ENCODE peak calls at places on chromosomes 3 and 15, in eight cellular contexts. One of them, this sample, is unnamed.

GRCh38 chr3:141006344-141006743 is 44.8 kb upstream of the SPSB4 start:
- DNase-seq in suprapubic skin: no peak
- DNase-seq in PC-3: no peak
- DNase-seq in foreskin keratinocyte: no peak
- DNase-seq in spleen: no peak
- DNase-seq in tibial nerve: no peak
- DNase-seq in SJSA1: no peak
- DNase-seq in A673: no peak
- DNase-seq in this sample: no peak

GRCh38 chr15:40097968-40098476 is 10.7 kb downstream of the BMF start:
- DNase-seq in SJSA1: peak; percentile 56
- DNase-seq in PC-3: no peak
- DNase-seq in tibial nerve: peak; percentile 48
- DNase-seq in suprapubic skin: no peak
- DNase-seq in A673: no peak
- DNase-seq in foreskin keratinocyte: no peak
- DNase-seq in spleen: peak; percentile 80
- DNase-seq in this sample: no peak

GRCh38 chr3:50604110-50604621 is 7.4 kb downstream of the CISH start:
- DNase-seq in PC-3: no peak
- DNase-seq in SJSA1: no peak
- DNase-seq in foreskin keratinocyte: no peak
- DNase-seq in tibial nerve: no peak
- DNase-seq in spleen: no peak
- DNase-seq in A673: no peak
- DNase-seq in suprapubic skin: no peak
- DNase-seq in this sample: no peak

GRCh38 chr3:64361962-64362735 is 136.9 kb upstream of the PRICKLE2 start:
- DNase-seq in PC-3: no peak
- DNase-seq in suprapubic skin: no peak
- DNase-seq in foreskin keratinocyte: peak; percentile 44
- DNase-seq in A673: no peak
- DNase-seq in spleen: no peak
- DNase-seq in SJSA1: peak; percentile 43
- DNase-seq in tibial nerve: no peak
- DNase-seq in this sample: no peak

GRCh38 chr3:34258271-34259015 is 460.0 kb downstream of the PDCD6IP start:
- DNase-seq in SJSA1: no peak
- DNase-seq in A673: peak; percentile 49
- DNase-seq in spleen: no peak
- DNase-seq in suprapubic skin: no peak
- DNase-seq in tibial nerve: no peak
- DNase-seq in foreskin keratinocyte: no peak
- DNase-seq in PC-3: no peak
- DNase-seq in this sample: no peak

GRCh38 chr15:82936966-82937647 is 15.4 kb downstream of the HOMER2 start:
- DNase-seq in spleen: peak; percentile 18
- DNase-seq in SJSA1: no peak
- DNase-seq in A673: no peak
- DNase-seq in foreskin keratinocyte: peak; percentile 85
- DNase-seq in tibial nerve: no peak
- DNase-seq in suprapubic skin: no peak
- DNase-seq in PC-3: peak; percentile 93
- DNase-seq in this sample: no peak

GRCh38 chr3:87057474-87057873 is 66.5 kb upstream of the VGLL3 start:
- DNase-seq in foreskin keratinocyte: no peak
- DNase-seq in SJSA1: no peak
- DNase-seq in suprapubic skin: no peak
- DNase-seq in A673: no peak
- DNase-seq in tibial nerve: no peak
- DNase-seq in spleen: no peak
- DNase-seq in PC-3: no peak
- DNase-seq in this sample: no peak

GRCh38 chr3:132418916-132419315 is 1.6 kb downstream of the DNAJC13 start:
- DNase-seq in spleen: no peak
- DNase-seq in foreskin keratinocyte: no peak
- DNase-seq in PC-3: no peak
- DNase-seq in SJSA1: no peak
- DNase-seq in suprapubic skin: no peak
- DNase-seq in A673: no peak
- DNase-seq in tibial nerve: no peak
- DNase-seq in this sample: no peak

GRCh38 chr3:99720985-99721632 is 82.7 kb downstream of the COL8A1 start:
- DNase-seq in tibial nerve: peak; percentile 31
- DNase-seq in suprapubic skin: no peak
- DNase-seq in PC-3: peak; percentile 82
- DNase-seq in foreskin keratinocyte: peak; percentile 61
- DNase-seq in SJSA1: no peak
- DNase-seq in A673: peak; percentile 35
- DNase-seq in spleen: no peak
- DNase-seq in this sample: no peak

GRCh38 chr3:34159613-34160420 is 361.4 kb downstream of the PDCD6IP start:
- DNase-seq in suprapubic skin: no peak
- DNase-seq in SJSA1: no peak
- DNase-seq in spleen: no peak
- DNase-seq in PC-3: peak; percentile 26
- DNase-seq in foreskin keratinocyte: no peak
- DNase-seq in tibial nerve: no peak
- DNase-seq in A673: no peak
- DNase-seq in this sample: no peak

GRCh38 chr15:68730491-68731317 is 90.0 kb downstream of the ANP32A start:
- DNase-seq in tibial nerve: peak; percentile 57
- DNase-seq in foreskin keratinocyte: peak; percentile 19
- DNase-seq in A673: peak; percentile 78
- DNase-seq in SJSA1: no peak
- DNase-seq in spleen: no peak
- DNase-seq in PC-3: peak; percentile 59
- DNase-seq in suprapubic skin: no peak
- DNase-seq in this sample: peak; percentile 3

GRCh38 chr3:116051040-116051439 is 394.2 kb downstream of the LSAMP start:
- DNase-seq in foreskin keratinocyte: no peak
- DNase-seq in PC-3: no peak
- DNase-seq in tibial nerve: no peak
- DNase-seq in spleen: no peak
- DNase-seq in SJSA1: no peak
- DNase-seq in suprapubic skin: no peak
- DNase-seq in A673: no peak
- DNase-seq in this sample: no peak

GRCh38 chr15:63372018-63372705 is 9.5 kb downstream of the CA12 start:
- DNase-seq in A673: peak; percentile 81
- DNase-seq in suprapubic skin: peak; percentile 86
- DNase-seq in tibial nerve: peak; percentile 39
- DNase-seq in PC-3: peak; percentile 89
- DNase-seq in spleen: no peak
- DNase-seq in SJSA1: peak; percentile 84
- DNase-seq in foreskin keratinocyte: peak; percentile 95
- DNase-seq in this sample: no peak

GRCh38 chr3:114207768-114208167 is 28.9 kb upstream of the DRD3 start:
- DNase-seq in spleen: no peak
- DNase-seq in tibial nerve: no peak
- DNase-seq in foreskin keratinocyte: no peak
- DNase-seq in PC-3: no peak
- DNase-seq in A673: no peak
- DNase-seq in suprapubic skin: no peak
- DNase-seq in SJSA1: no peak
- DNase-seq in this sample: no peak

GRCh38 chr3:12948891-12949711 is 107.7 kb upstream of the RPL32 start:
- DNase-seq in PC-3: peak; percentile 14
- DNase-seq in tibial nerve: no peak
- DNase-seq in A673: no peak
- DNase-seq in spleen: no peak
- DNase-seq in SJSA1: peak; percentile 9
- DNase-seq in suprapubic skin: no peak
- DNase-seq in foreskin keratinocyte: peak; percentile 71
- DNase-seq in this sample: peak; percentile 17

GRCh38 chr3:170132335-170132734 is 49.2 kb downstream of the PHC3 start:
- DNase-seq in A673: no peak
- DNase-seq in suprapubic skin: no peak
- DNase-seq in foreskin keratinocyte: no peak
- DNase-seq in tibial nerve: no peak
- DNase-seq in PC-3: no peak
- DNase-seq in SJSA1: no peak
- DNase-seq in spleen: no peak
- DNase-seq in this sample: no peak

GRCh38 chr3:133457465-133458067 is 57.7 kb downstream of the BFSP2 start:
- DNase-seq in spleen: no peak
- DNase-seq in suprapubic skin: no peak
- DNase-seq in foreskin keratinocyte: no peak
- DNase-seq in tibial nerve: no peak
- DNase-seq in A673: no peak
- DNase-seq in PC-3: peak; percentile 33
- DNase-seq in SJSA1: no peak
- DNase-seq in this sample: no peak

GRCh38 chr3:143121240-143122088 is 1.9 kb downstream of the CHST2 start:
- DNase-seq in A673: peak; percentile 72
- DNase-seq in foreskin keratinocyte: peak; percentile 51
- DNase-seq in tibial nerve: no peak
- DNase-seq in PC-3: peak; percentile 44
- DNase-seq in SJSA1: no peak
- DNase-seq in spleen: peak; percentile 90
- DNase-seq in suprapubic skin: peak; percentile 56
- DNase-seq in this sample: peak; percentile 18

GRCh38 chr3:66239513-66240135 is 18.8 kb downstream of the SLC25A26 start:
- DNase-seq in SJSA1: no peak
- DNase-seq in foreskin keratinocyte: no peak
- DNase-seq in A673: no peak
- DNase-seq in spleen: no peak
- DNase-seq in tibial nerve: no peak
- DNase-seq in PC-3: no peak
- DNase-seq in suprapubic skin: no peak
- DNase-seq in this sample: peak; percentile 20

GRCh38 chr3:129690406-129690805 is 83.9 kb upstream of the PLXND1 start:
- DNase-seq in tibial nerve: peak; percentile 74
- DNase-seq in PC-3: peak; percentile 61
- DNase-seq in suprapubic skin: no peak
- DNase-seq in spleen: no peak
- DNase-seq in foreskin keratinocyte: peak; percentile 70
- DNase-seq in SJSA1: peak; percentile 31
- DNase-seq in A673: peak; percentile 91
- DNase-seq in this sample: peak; percentile 49

GRCh38 chr3:14141602-14142315 is 16.9 kb downstream of the TMEM43 start:
- DNase-seq in spleen: no peak
- DNase-seq in tibial nerve: no peak
- DNase-seq in suprapubic skin: no peak
- DNase-seq in PC-3: no peak
- DNase-seq in A673: no peak
- DNase-seq in foreskin keratinocyte: no peak
- DNase-seq in SJSA1: no peak
- DNase-seq in this sample: peak; percentile 52

GRCh38 chr3:72171461-72171860 is 386.5 kb upstream of the PROK2 start:
- DNase-seq in PC-3: no peak
- DNase-seq in foreskin keratinocyte: no peak
- DNase-seq in tibial nerve: peak; percentile 54
- DNase-seq in SJSA1: no peak
- DNase-seq in suprapubic skin: no peak
- DNase-seq in A673: no peak
- DNase-seq in spleen: no peak
- DNase-seq in this sample: no peak

GRCh38 chr15:77415450-77416448 is 4.2 kb downstream of the PEAK1 start:
- DNase-seq in A673: no peak
- DNase-seq in foreskin keratinocyte: no peak
- DNase-seq in tibial nerve: peak; percentile 76
- DNase-seq in suprapubic skin: peak; percentile 69
- DNase-seq in SJSA1: no peak
- DNase-seq in PC-3: no peak
- DNase-seq in spleen: no peak
- DNase-seq in this sample: no peak

GRCh38 chr3:157279237-157279636 is 119.3 kb upstream of the CCNL1 start:
- DNase-seq in PC-3: no peak
- DNase-seq in foreskin keratinocyte: no peak
- DNase-seq in spleen: no peak
- DNase-seq in SJSA1: no peak
- DNase-seq in suprapubic skin: no peak
- DNase-seq in A673: no peak
- DNase-seq in tibial nerve: no peak
- DNase-seq in this sample: no peak

GRCh38 chr15:92803536-92803851 is 96.6 kb upstream of the CHD2 start:
- DNase-seq in foreskin keratinocyte: no peak
- DNase-seq in tibial nerve: no peak
- DNase-seq in spleen: no peak
- DNase-seq in PC-3: no peak
- DNase-seq in A673: no peak
- DNase-seq in suprapubic skin: no peak
- DNase-seq in SJSA1: no peak
- DNase-seq in this sample: no peak

DNA sequence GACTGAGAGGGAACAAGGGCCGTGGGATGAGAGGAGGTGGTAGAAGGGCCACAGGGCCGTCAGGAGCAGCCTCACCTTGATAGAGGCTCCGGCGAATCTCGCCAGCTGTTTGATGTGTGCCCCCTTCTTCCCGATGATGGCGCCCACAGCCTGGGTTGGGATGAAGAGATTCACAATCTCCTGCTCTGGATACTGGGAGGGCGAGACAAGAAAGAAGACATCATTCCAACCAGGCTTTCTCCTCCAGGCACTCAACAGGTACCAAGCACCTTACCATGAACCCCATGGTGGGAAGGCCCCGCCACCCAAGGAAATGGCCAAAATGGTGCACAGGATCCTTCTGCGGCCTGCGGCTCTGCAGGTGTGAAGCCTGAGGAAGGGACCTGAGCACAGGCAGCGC is 71.1 kb downstream of the SENP2 start:
- DNase-seq in foreskin keratinocyte: no peak
- DNase-seq in spleen: no peak
- DNase-seq in PC-3: no peak
- DNase-seq in tibial nerve: no peak
- DNase-seq in SJSA1: no peak
- DNase-seq in suprapubic skin: no peak
- DNase-seq in A673: no peak
- DNase-seq in this sample: no peak
- H3K4me1 ChIP-seq in foreskin keratinocyte: peaks cover 42% of the 10 kb centered on the region
- H3K4me1 ChIP-seq in spleen: no peaks in the 10 kb centered on the region
- H3K4me1 ChIP-seq in PC-3: peaks cover 55% of the 10 kb centered on the region
- H3K4me1 ChIP-seq in tibial nerve: peaks cover 55% of the 10 kb centered on the region
- H3K4me1 ChIP-seq in SJSA1: peaks cover 50% of the 10 kb centered on the region
- H3K4me1 ChIP-seq in suprapubic skin: peaks cover 48% of the 10 kb centered on the region
- H3K4me1 ChIP-seq in A673: peaks cover 5% of the 10 kb centered on the region
- H3K4me1 ChIP-seq in this sample: peaks cover 4% of the 10 kb centered on the region

GRCh38 chr3:127137113-127137512 is 55.8 kb upstream of the PRR23E start:
- DNase-seq in suprapubic skin: no peak
- DNase-seq in tibial nerve: no peak
- DNase-seq in foreskin keratinocyte: no peak
- DNase-seq in PC-3: no peak
- DNase-seq in SJSA1: no peak
- DNase-seq in spleen: no peak
- DNase-seq in A673: no peak
- DNase-seq in this sample: no peak
- H3K4me1 ChIP-seq in suprapubic skin: peaks cover 26% of the 10 kb centered on the region
- H3K4me1 ChIP-seq in tibial nerve: peaks cover 4% of the 10 kb centered on the region
- H3K4me1 ChIP-seq in foreskin keratinocyte: no peaks in the 10 kb centered on the region
- H3K4me1 ChIP-seq in PC-3: no peaks in the 10 kb centered on the region
- H3K4me1 ChIP-seq in SJSA1: no peaks in the 10 kb centered on the region
- H3K4me1 ChIP-seq in spleen: no peaks in the 10 kb centered on the region
- H3K4me1 ChIP-seq in A673: peaks cover 8% of the 10 kb centered on the region
- H3K4me1 ChIP-seq in this sample: no peaks in the 10 kb centered on the region

GRCh38 chr15:73994419-73994883 is at the start of gene PML:
- DNase-seq in SJSA1: peak; percentile 91
- DNase-seq in foreskin keratinocyte: peak; percentile 91
- DNase-seq in suprapubic skin: peak; percentile 98
- DNase-seq in PC-3: peak; percentile 92
- DNase-seq in tibial nerve: peak; percentile 95
- DNase-seq in spleen: peak; percentile 99
- DNase-seq in A673: peak; percentile 98
- DNase-seq in this sample: peak; percentile 91
- H3K4me1 ChIP-seq in SJSA1: peaks cover 55% of the 10 kb centered on the region
- H3K4me1 ChIP-seq in foreskin keratinocyte: peaks cover 20% of the 10 kb centered on the region
- H3K4me1 ChIP-seq in suprapubic skin: peaks cover 80% of the 10 kb centered on the region
- H3K4me1 ChIP-seq in PC-3: peaks cover 42% of the 10 kb centered on the region
- H3K4me1 ChIP-seq in tibial nerve: peaks cover 45% of the 10 kb centered on the region
- H3K4me1 ChIP-seq in spleen: peaks cover 86% of the 10 kb centered on the region
- H3K4me1 ChIP-seq in A673: peaks cover 27% of the 10 kb centered on the region
- H3K4me1 ChIP-seq in this sample: peaks cover 60% of the 10 kb centered on the region

GRCh38 chr3:123338021-123338619 is 110.8 kb downstream of the ADCY5 start:
- DNase-seq in suprapubic skin: peak; percentile 53
- DNase-seq in foreskin keratinocyte: no peak
- DNase-seq in tibial nerve: no peak
- DNase-seq in A673: no peak
- DNase-seq in SJSA1: no peak
- DNase-seq in spleen: peak; percentile 71
- DNase-seq in PC-3: no peak
- DNase-seq in this sample: no peak
- H3K4me1 ChIP-seq in suprapubic skin: no peaks in the 10 kb centered on the region
- H3K4me1 ChIP-seq in foreskin keratinocyte: no peaks in the 10 kb centered on the region
- H3K4me1 ChIP-seq in tibial nerve: no peaks in the 10 kb centered on the region
- H3K4me1 ChIP-seq in A673: no peaks in the 10 kb centered on the region
- H3K4me1 ChIP-seq in SJSA1: no peaks in the 10 kb centered on the region
- H3K4me1 ChIP-seq in spleen: no peaks in the 10 kb centered on the region
- H3K4me1 ChIP-seq in PC-3: no peaks in the 10 kb centered on the region
- H3K4me1 ChIP-seq in this sample: no peaks in the 10 kb centered on the region

This sample was measured in CD8-positive, alpha-beta memory T cell.